ENCODE peak calls at places on chromosomes 11 and 22, in seven cellular contexts. One of them, this sample, is unnamed.

GRCh38 chr11:62431171-62431895 is 12.5 kb downstream of the SCGB1A1 start:
- DNase-seq in A549: peak; percentile 42
- DNase-seq in sigmoid colon: no peak
- DNase-seq in testis: no peak
- DNase-seq in esophagus squamous epithelium: no peak
- DNase-seq in upper lobe of left lung: no peak
- DNase-seq in stomach: no peak
- DNase-seq in this sample: no peak

GRCh38 chr22:29308791-29309262 is 2.4 kb downstream of the GAS2L1 start:
- DNase-seq in upper lobe of left lung: no peak
- DNase-seq in stomach: no peak
- DNase-seq in A549: no peak
- DNase-seq in sigmoid colon: peak; percentile 69
- DNase-seq in testis: no peak
- DNase-seq in esophagus squamous epithelium: no peak
- DNase-seq in this sample: no peak

GRCh38 chr22:44360686-44361381 is 48.1 kb upstream of the SHISAL1 start:
- DNase-seq in upper lobe of left lung: peak; percentile 57
- DNase-seq in esophagus squamous epithelium: no peak
- DNase-seq in testis: no peak
- DNase-seq in A549: peak; percentile 82
- DNase-seq in sigmoid colon: peak; percentile 85
- DNase-seq in stomach: peak; percentile 78
- DNase-seq in this sample: peak; percentile 19

GRCh38 chr11:113193894-113194293 is 120.5 kb upstream of the TTC12 start:
- DNase-seq in esophagus squamous epithelium: no peak
- DNase-seq in sigmoid colon: no peak
- DNase-seq in stomach: peak; percentile 50
- DNase-seq in upper lobe of left lung: no peak
- DNase-seq in testis: peak; percentile 56
- DNase-seq in A549: no peak
- DNase-seq in this sample: no peak

GRCh38 chr22:16800358-16800757 is 24.9 kb downstream of the XKR3 start:
- DNase-seq in testis: no peak
- DNase-seq in sigmoid colon: no peak
- DNase-seq in upper lobe of left lung: no peak
- DNase-seq in stomach: no peak
- DNase-seq in esophagus squamous epithelium: no peak
- DNase-seq in A549: no peak
- DNase-seq in this sample: no peak

GRCh38 chr11:95699631-95700470 is 89.7 kb downstream of the FAM76B start:
- DNase-seq in upper lobe of left lung: no peak
- DNase-seq in A549: no peak
- DNase-seq in esophagus squamous epithelium: no peak
- DNase-seq in stomach: no peak
- DNase-seq in testis: no peak
- DNase-seq in sigmoid colon: no peak
- DNase-seq in this sample: no peak

GRCh38 chr11:134727636-134728035 is 315.6 kb upstream of the B3GAT1 start:
- DNase-seq in sigmoid colon: no peak
- DNase-seq in upper lobe of left lung: no peak
- DNase-seq in stomach: no peak
- DNase-seq in testis: no peak
- DNase-seq in esophagus squamous epithelium: no peak
- DNase-seq in A549: no peak
- DNase-seq in this sample: no peak

GRCh38 chr22:26169312-26170111 is at the start of gene SEZ6L:
- DNase-seq in stomach: no peak
- DNase-seq in sigmoid colon: no peak
- DNase-seq in A549: no peak
- DNase-seq in esophagus squamous epithelium: no peak
- DNase-seq in testis: peak; percentile 23
- DNase-seq in upper lobe of left lung: no peak
- DNase-seq in this sample: no peak

GRCh38 chr22:28560005-28560742 is 119.5 kb downstream of the TTC28 start:
- DNase-seq in testis: no peak
- DNase-seq in stomach: no peak
- DNase-seq in A549: peak; percentile 65
- DNase-seq in sigmoid colon: no peak
- DNase-seq in upper lobe of left lung: no peak
- DNase-seq in esophagus squamous epithelium: no peak
- DNase-seq in this sample: no peak

GRCh38 chr11:120964857-120965256 is 59.0 kb upstream of the TBCEL start:
- DNase-seq in esophagus squamous epithelium: no peak
- DNase-seq in A549: no peak
- DNase-seq in stomach: no peak
- DNase-seq in upper lobe of left lung: no peak
- DNase-seq in sigmoid colon: no peak
- DNase-seq in testis: no peak
- DNase-seq in this sample: no peak

GRCh38 chr11:99142237-99142636 is 121.5 kb downstream of the CNTN5 start:
- DNase-seq in esophagus squamous epithelium: no peak
- DNase-seq in upper lobe of left lung: no peak
- DNase-seq in sigmoid colon: no peak
- DNase-seq in testis: no peak
- DNase-seq in A549: no peak
- DNase-seq in stomach: no peak
- DNase-seq in this sample: no peak

GRCh38 chr11:76796511-76797203 is 13.5 kb downstream of the TSKU start:
- DNase-seq in testis: no peak
- DNase-seq in esophagus squamous epithelium: no peak
- DNase-seq in upper lobe of left lung: peak; percentile 18
- DNase-seq in sigmoid colon: peak; percentile 49
- DNase-seq in A549: no peak
- DNase-seq in stomach: no peak
- DNase-seq in this sample: no peak

GRCh38 chr11:115054541-115055538 is 376.5 kb downstream of the NXPE2 start:
- DNase-seq in esophagus squamous epithelium: no peak
- DNase-seq in stomach: no peak
- DNase-seq in upper lobe of left lung: no peak
- DNase-seq in testis: no peak
- DNase-seq in A549: no peak
- DNase-seq in sigmoid colon: no peak
- DNase-seq in this sample: peak; percentile 26

DNA sequence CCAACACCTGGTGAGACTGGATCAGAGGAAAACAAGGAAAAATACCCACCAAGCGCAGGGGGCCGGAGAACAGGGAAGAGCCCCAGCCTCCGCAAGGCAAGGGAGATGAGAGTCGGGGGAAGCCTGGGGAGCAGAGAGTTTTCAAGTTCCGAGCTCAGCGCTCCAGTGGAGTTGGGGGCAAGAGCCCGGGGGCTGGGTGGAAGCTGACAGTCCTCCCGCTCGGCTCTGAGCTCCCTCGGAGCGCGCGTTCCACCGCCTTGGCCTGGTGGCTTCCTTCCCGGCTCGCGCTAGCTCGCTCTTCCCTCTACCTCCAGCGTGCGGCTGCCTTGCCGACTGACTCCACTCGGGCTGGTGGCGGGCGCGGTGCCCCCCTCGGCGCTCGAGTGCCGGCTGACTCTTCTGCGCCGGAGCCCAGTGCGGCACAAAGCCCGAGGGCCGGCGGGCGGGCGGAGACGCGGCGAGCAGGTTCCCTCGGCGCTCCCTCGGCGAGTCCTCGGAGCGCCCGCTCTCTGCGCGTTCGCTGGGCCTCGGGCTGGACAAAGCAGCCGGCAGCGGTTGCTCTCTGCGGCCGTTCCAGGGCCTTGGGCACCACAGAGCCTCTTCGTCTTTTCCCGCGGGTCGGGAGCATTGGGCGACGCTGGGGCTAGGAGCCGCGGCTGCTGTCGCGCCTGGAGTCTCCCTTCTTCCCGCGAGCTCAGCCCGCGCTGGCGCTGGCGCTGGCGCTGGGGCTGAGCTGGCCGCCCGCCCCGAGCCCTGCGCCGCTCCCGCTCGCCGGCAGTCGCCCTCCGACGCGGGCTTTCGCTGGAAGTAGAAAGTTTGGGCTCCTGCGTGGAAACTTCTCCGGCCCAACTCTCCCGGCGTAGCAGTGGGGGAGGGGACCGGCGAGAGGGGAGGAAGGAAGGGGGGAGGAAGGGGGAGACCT is 1.0 kb downstream of the PAX6 start:
- DNase-seq in testis: no peak
- DNase-seq in esophagus squamous epithelium: no peak
- DNase-seq in sigmoid colon: peak; percentile 61
- DNase-seq in A549: peak; percentile 44
- DNase-seq in upper lobe of left lung: no peak
- DNase-seq in stomach: no peak
- DNase-seq in this sample: no peak
- H3K4me3 ChIP-seq in testis: peak overlapping the region; percentile 38
- H3K4me3 ChIP-seq in esophagus squamous epithelium: peak overlapping the region; percentile 48
- H3K4me3 ChIP-seq in sigmoid colon: peak overlapping the region; percentile 44
- H3K4me3 ChIP-seq in A549: peak overlapping the region; percentile 66
- H3K4me3 ChIP-seq in upper lobe of left lung: peak overlapping the region; percentile 13
- H3K4me3 ChIP-seq in stomach: peak overlapping the region; percentile 72
- H3K4me3 ChIP-seq in this sample: peak overlapping the region; percentile 50

GRCh38 chr11:73454987-73455386 is 78.8 kb downstream of the RELT start:
- DNase-seq in esophagus squamous epithelium: no peak
- DNase-seq in stomach: no peak
- DNase-seq in A549: no peak
- DNase-seq in testis: no peak
- DNase-seq in sigmoid colon: no peak
- DNase-seq in upper lobe of left lung: no peak
- DNase-seq in this sample: no peak
- TF ChIP-seq POLR2A in esophagus squamous epithelium: no peak
- TF ChIP-seq POLR2A in stomach: no peak
- TF ChIP-seq POLR2A in A549: no peak
- TF ChIP-seq POLR2A in testis: no peak
- TF ChIP-seq POLR2A in sigmoid colon: no peak
- TF ChIP-seq POLR2A in upper lobe of left lung: no peak
- TF ChIP-seq POLR2A in this sample: no peak

GRCh38 chr11:97740783-97741151 is 1280.0 kb upstream of the CNTN5 start:
- DNase-seq in sigmoid colon: no peak
- DNase-seq in testis: no peak
- DNase-seq in upper lobe of left lung: no peak
- DNase-seq in stomach: no peak
- DNase-seq in A549: no peak
- DNase-seq in esophagus squamous epithelium: no peak
- DNase-seq in this sample: no peak

GRCh38 chr11:97739892-97740782 is 1280.6 kb upstream of the CNTN5 start:
- DNase-seq in testis: no peak
- DNase-seq in sigmoid colon: no peak
- DNase-seq in A549: no peak
- DNase-seq in upper lobe of left lung: no peak
- DNase-seq in esophagus squamous epithelium: no peak
- DNase-seq in stomach: no peak
- DNase-seq in this sample: no peak

GRCh38 chr11:97743205-97743742 is 1277.5 kb upstream of the CNTN5 start:
- DNase-seq in stomach: no peak
- DNase-seq in testis: no peak
- DNase-seq in sigmoid colon: no peak
- DNase-seq in A549: peak; percentile 1
- DNase-seq in upper lobe of left lung: no peak
- DNase-seq in esophagus squamous epithelium: no peak
- DNase-seq in this sample: no peak

GRCh38 chr11:97742717-97743116 is 1278.0 kb upstream of the CNTN5 start:
- DNase-seq in stomach: no peak
- DNase-seq in sigmoid colon: no peak
- DNase-seq in A549: no peak
- DNase-seq in esophagus squamous epithelium: no peak
- DNase-seq in testis: no peak
- DNase-seq in upper lobe of left lung: no peak
- DNase-seq in this sample: no peak

GRCh38 chr11:97738751-97739150 is 1282.0 kb upstream of the CNTN5 start:
- DNase-seq in testis: peak; percentile 74
- DNase-seq in esophagus squamous epithelium: no peak
- DNase-seq in A549: no peak
- DNase-seq in stomach: no peak
- DNase-seq in upper lobe of left lung: no peak
- DNase-seq in sigmoid colon: no peak
- DNase-seq in this sample: no peak
- H3K9me3 ChIP-seq in testis: no peaks in the 10 kb centered on the region
- H3K9me3 ChIP-seq in esophagus squamous epithelium: no peaks in the 10 kb centered on the region
- H3K9me3 ChIP-seq in A549: no peaks in the 10 kb centered on the region
- H3K9me3 ChIP-seq in stomach: peaks cover 25% of the 10 kb centered on the region
- H3K9me3 ChIP-seq in upper lobe of left lung: peaks cover 5% of the 10 kb centered on the region
- H3K9me3 ChIP-seq in sigmoid colon: no peaks in the 10 kb centered on the region
- H3K9me3 ChIP-seq in this sample: no peaks in the 10 kb centered on the region

GRCh38 chr11:45922425-45923082 is at the start of gene LARGE2:
- DNase-seq in sigmoid colon: no peak
- DNase-seq in testis: no peak
- DNase-seq in stomach: peak; percentile 78
- DNase-seq in upper lobe of left lung: peak; percentile 56
- DNase-seq in A549: no peak
- DNase-seq in esophagus squamous epithelium: no peak
- DNase-seq in this sample: no peak
- H3K4me3 ChIP-seq in sigmoid colon: peak within 1 kb of the TSS; percentile 38
- H3K4me3 ChIP-seq in testis: peak within 1 kb of the TSS; percentile 54
- H3K4me3 ChIP-seq in stomach: peak within 1 kb of the TSS; percentile 62
- H3K4me3 ChIP-seq in upper lobe of left lung: peak within 1 kb of the TSS; percentile 51
- H3K4me3 ChIP-seq in A549: peak within 1 kb of the TSS; percentile 55
- H3K4me3 ChIP-seq in esophagus squamous epithelium: peak within 1 kb of the TSS; percentile 69
- H3K4me3 ChIP-seq in this sample: peak within 1 kb of the TSS; percentile 30

GRCh38 chr11:59560702-59561469 is 49.5 kb downstream of the OR4D9 start:
- DNase-seq in upper lobe of left lung: peak; percentile 90
- DNase-seq in stomach: peak; percentile 86
- DNase-seq in sigmoid colon: peak; percentile 95
- DNase-seq in testis: peak; percentile 93
- DNase-seq in esophagus squamous epithelium: peak; percentile 25
- DNase-seq in A549: peak; percentile 92
- DNase-seq in this sample: peak; percentile 88
- TF ChIP-seq POLR2A in upper lobe of left lung: no peak
- TF ChIP-seq POLR2A in stomach: no peak
- TF ChIP-seq POLR2A in sigmoid colon: no peak
- TF ChIP-seq POLR2A in testis: no peak
- TF ChIP-seq POLR2A in esophagus squamous epithelium: no peak
- TF ChIP-seq POLR2A in A549: no peak
- TF ChIP-seq POLR2A in this sample: peak; percentile 39

GRCh38 chr11:9955387-9955786 is 291.5 kb downstream of the SWAP70 start:
- DNase-seq in testis: no peak
- DNase-seq in esophagus squamous epithelium: no peak
- DNase-seq in A549: no peak
- DNase-seq in sigmoid colon: no peak
- DNase-seq in upper lobe of left lung: no peak
- DNase-seq in stomach: no peak
- DNase-seq in this sample: no peak

GRCh38 chr11:9953994-9954626 is 290.2 kb downstream of the SWAP70 start:
- DNase-seq in A549: peak; percentile 32
- DNase-seq in stomach: no peak
- DNase-seq in upper lobe of left lung: no peak
- DNase-seq in sigmoid colon: no peak
- DNase-seq in testis: no peak
- DNase-seq in esophagus squamous epithelium: no peak
- DNase-seq in this sample: no peak

GRCh38 chr11:9951714-9952275 is 287.9 kb downstream of the SWAP70 start:
- DNase-seq in esophagus squamous epithelium: no peak
- DNase-seq in testis: no peak
- DNase-seq in stomach: no peak
- DNase-seq in A549: no peak
- DNase-seq in upper lobe of left lung: no peak
- DNase-seq in sigmoid colon: no peak
- DNase-seq in this sample: no peak

GRCh38 chr11:9947231-9947864 is 283.5 kb downstream of the SWAP70 start:
- DNase-seq in upper lobe of left lung: no peak
- DNase-seq in testis: no peak
- DNase-seq in stomach: no peak
- DNase-seq in sigmoid colon: no peak
- DNase-seq in A549: no peak
- DNase-seq in esophagus squamous epithelium: no peak
- DNase-seq in this sample: no peak

GRCh38 chr11:9950462-9950861 is 286.6 kb downstream of the SWAP70 start:
- DNase-seq in upper lobe of left lung: no peak
- DNase-seq in sigmoid colon: no peak
- DNase-seq in stomach: no peak
- DNase-seq in testis: no peak
- DNase-seq in A549: no peak
- DNase-seq in esophagus squamous epithelium: no peak
- DNase-seq in this sample: no peak
- H3K9me3 ChIP-seq in upper lobe of left lung: no peaks in the 10 kb centered on the region
- H3K9me3 ChIP-seq in sigmoid colon: no peaks in the 10 kb centered on the region
- H3K9me3 ChIP-seq in stomach: peaks cover 2% of the 10 kb centered on the region
- H3K9me3 ChIP-seq in testis: no peaks in the 10 kb centered on the region
- H3K9me3 ChIP-seq in A549: peaks cover 5% of the 10 kb centered on the region
- H3K9me3 ChIP-seq in esophagus squamous epithelium: no peaks in the 10 kb centered on the region
- H3K9me3 ChIP-seq in this sample: no peaks in the 10 kb centered on the region

GRCh38 chr11:90135016-90135415 is 553 bp downstream of the NAALAD2 start:
- DNase-seq in sigmoid colon: no peak
- DNase-seq in testis: no peak
- DNase-seq in esophagus squamous epithelium: no peak
- DNase-seq in A549: no peak
- DNase-seq in stomach: no peak
- DNase-seq in upper lobe of left lung: no peak
- DNase-seq in this sample: no peak
- H3K4me3 ChIP-seq in sigmoid colon: peak overlapping the region; percentile 54
- H3K4me3 ChIP-seq in testis: peak overlapping the region; percentile 70
- H3K4me3 ChIP-seq in esophagus squamous epithelium: peak overlapping the region; percentile 49
- H3K4me3 ChIP-seq in A549: peak overlapping the region; percentile 45
- H3K4me3 ChIP-seq in stomach: peak overlapping the region; percentile 55
- H3K4me3 ChIP-seq in upper lobe of left lung: peak overlapping the region; percentile 39
- H3K4me3 ChIP-seq in this sample: peak overlapping the region; percentile 51

This sample was measured in gastrocnemius medialis.